ENCODE peak calls at places on chromosomes 13 and 19, in eight cellular contexts. Q is AG04449; C is cardiac fibroblast; M is mesendoderm; S is mucosa of descending colon; E is NCI-H2107; X is activated T-cell treated with anti-CD3 and anti-CD28 coated beads, Interleukin-2, amount 50 U/mL, for 72 hours; T is HTR-8/SVneo. F is an unnamed sample.

GRCh38 chr19:38975214-38975860 is at the start of gene FBXO17:
- DNase-seq in Q (no peak), C (peak; percentile 69), M (peak; percentile 72), S (peak; percentile 42), E (no peak), X (no peak), T (peak; percentile 67), F (no peak)

GRCh38 chr19:47446534-47447469 is 24.9 kb downstream of the SLC8A2 start:
- DNase-seq in Q (no peak), C (peak; percentile 18), M (peak; percentile 83), S (peak; percentile 63), E (no peak), X (peak; percentile 61), T (no peak), F (peak; percentile 61)

GRCh38 chr13:29454931-29455481 is 140.5 kb downstream of the SLC7A1 start:
- DNase-seq in Q (no peak), C (peak; percentile 40), M (peak; percentile 53), S (no peak), E (no peak), X (peak; percentile 2), T (no peak), F (no peak)

GRCh38 chr13:101640797-101641400 is 188.4 kb downstream of the ITGBL1 start:
- DNase-seq in Q (peak; percentile 65), C (peak; percentile 89), M (no peak), S (no peak), E (no peak), X (no peak), T (peak; percentile 18), F (no peak)

GRCh38 chr13:97141564-97142005 is 80.5 kb upstream of the MBNL2 start:
- DNase-seq in Q (peak; percentile 45), C (peak; percentile 89), M (peak; percentile 97), S (peak; percentile 76), E (peak; percentile 17), X (peak; percentile 37), T (peak; percentile 75), F (peak; percentile 43)

GRCh38 chr19:4970558-4971423 is 1.9 kb downstream of the KDM4B start:
- DNase-seq in Q (no peak), C (peak; percentile 37), M (peak; percentile 33), S (peak; percentile 64), E (no peak), X (peak; percentile 11), T (no peak), F (no peak)

GRCh38 chr13:54658771-54659170 is 1630.2 kb downstream of the OLFM4 start:
- DNase-seq in Q (no peak), C (no peak), M (no peak), S (no peak), E (no peak), X (no peak), T (no peak), F (no peak)

GRCh38 chr19:43367822-43368221 is 14.3 kb downstream of the CD177 start:
- DNase-seq in Q (no peak), C (no peak), M (no peak), S (no peak), E (no peak), X (no peak), T (no peak), F (no peak)

GRCh38 chr19:35052599-35053190 is 11.2 kb downstream of the HPN start:
- DNase-seq in Q (no peak), C (no peak), M (no peak), S (no peak), E (no peak), X (no peak), T (no peak), F (no peak)

GRCh38 chr19:18227781-18228271 is 1.6 kb upstream of the PDE4C start:
- DNase-seq in Q (no peak), C (no peak), M (no peak), S (no peak), E (no peak), X (no peak), T (no peak), F (no peak)

GRCh38 chr13:43316997-43317396 is 293.6 kb downstream of the DNAJC15 start:
- DNase-seq in Q (no peak), C (peak; percentile 72), M (peak; percentile 12), S (peak; percentile 25), E (no peak), X (no peak), T (peak; percentile 28), F (no peak)

GRCh38 chr13:104898484-104898883 is 1637.0 kb downstream of the EFNB2 start:
- DNase-seq in Q (no peak), C (no peak), M (no peak), S (no peak), E (no peak), X (no peak), T (no peak), F (no peak)

GRCh38 chr13:102422690-102423089 is 20.8 kb upstream of the FGF14 start:
- DNase-seq in Q (no peak), C (no peak), M (no peak), S (no peak), E (no peak), X (no peak), T (no peak), F (no peak)

GRCh38 chr13:71759506-71760225 is 107.3 kb downstream of the DACH1 start:
- DNase-seq in Q (no peak), C (no peak), M (peak; percentile 27), S (no peak), E (no peak), X (no peak), T (no peak), F (no peak)

GRCh38 chr19:9621156-9622037 is at the start of gene ZNF561:
- DNase-seq in Q (peak; percentile 52), C (peak; percentile 91), M (peak; percentile 91), S (peak; percentile 88), E (peak; percentile 36), X (peak; percentile 90), T (peak; percentile 84), F (peak; percentile 92)

GRCh38 chr13:48585456-48585840 is 52.6 kb upstream of the RCBTB2 start:
- DNase-seq in Q (no peak), C (peak; percentile 41), M (no peak), S (no peak), E (no peak), X (no peak), T (peak; percentile 10), F (no peak)

GRCh38 chr19:8576273-8576993 is 809 bp downstream of the MYO1F start:
- DNase-seq in Q (no peak), C (no peak), M (no peak), S (no peak), E (no peak), X (peak; percentile 29), T (no peak), F (peak; percentile 77)

GRCh38 chr19:55117063-55117635 is 288 bp downstream of the PPP1R12C start:
- DNase-seq in Q (no peak), C (no peak), M (no peak), S (peak; percentile 68), E (no peak), X (no peak), T (no peak), F (peak; percentile 56)

GRCh38 chr13:104436555-104436954 is 1370.3 kb upstream of the SLC10A2 start:
- DNase-seq in Q (no peak), C (no peak), M (no peak), S (no peak), E (no peak), X (no peak), T (no peak), F (no peak)

GRCh38 chr19:58439576-58440554 is at the start of gene ZNF132:
- DNase-seq in Q (peak; percentile 98), C (peak; percentile 100), M (peak; percentile 100), S (peak; percentile 92), E (no peak), X (peak; percentile 96), T (peak; percentile 96), F (peak; percentile 99)

GRCh38 chr13:42707003-42707402 is 74.4 kb upstream of the FAM216B start:
- DNase-seq in Q (no peak), C (no peak), M (no peak), S (no peak), E (no peak), X (no peak), T (no peak), F (no peak)

GRCh38 chr19:1362385-1363257 is 21.1 kb upstream of the NDUFS7 start:
- DNase-seq in Q (no peak), C (no peak), M (no peak), S (no peak), E (no peak), X (no peak), T (no peak), F (no peak)

GRCh38 chr19:45164577-45165335 is 4.0 kb upstream of the NKPD1 start:
- DNase-seq in Q (peak; percentile 10), C (peak; percentile 67), M (peak; percentile 87), S (peak; percentile 75), E (no peak), X (peak; percentile 76), T (no peak), F (peak; percentile 78)

GRCh38 chr19:34988119-34988518 is 12.0 kb upstream of the GRAMD1A start:
- DNase-seq in Q (no peak), C (no peak), M (no peak), S (no peak), E (no peak), X (no peak), T (no peak), F (no peak)

GRCh38 chr19:14168259-14168972 is 32.0 kb upstream of the ASF1B start:
- DNase-seq in Q (no peak), C (no peak), M (no peak), S (no peak), E (no peak), X (no peak), T (no peak), F (no peak)

GRCh38 chr19:58570770-58571574 is 2.2 kb downstream of the MZF1 start:
- DNase-seq in Q (no peak), C (no peak), M (no peak), S (peak; percentile 35), E (no peak), X (no peak), T (no peak), F (peak; percentile 39)

GRCh38 chr13:23753523-23753922 is 135.7 kb downstream of the MIPEP start:
- DNase-seq in Q (no peak), C (peak; percentile 75), M (peak; percentile 47), S (no peak), E (no peak), X (no peak), T (no peak), F (no peak)

GRCh38 chr13:75785130-75785529 is 149.0 kb downstream of the LMO7 start:
- DNase-seq in Q (no peak), C (peak; percentile 77), M (no peak), S (no peak), E (no peak), X (no peak), T (no peak), F (no peak)

GRCh38 chr13:35630551-35631275 is 154.2 kb upstream of the MAB21L1 start:
- DNase-seq in Q (peak; percentile 33), C (peak; percentile 66), M (peak; percentile 94), S (no peak), E (no peak), X (no peak), T (peak; percentile 12), F (no peak)

GRCh38 chr13:28794370-28794769 is 25.8 kb upstream of the MTUS2 start:
- DNase-seq in Q (no peak), C (no peak), M (no peak), S (no peak), E (no peak), X (no peak), T (no peak), F (no peak)

GRCh38 chr13:28355822-28356371 is 139.0 kb downstream of the FLT1 start:
- DNase-seq in Q (peak; percentile 89), C (peak; percentile 93), M (peak; percentile 62), S (no peak), E (no peak), X (peak; percentile 29), T (no peak), F (peak; percentile 61)

GRCh38 chr13:65553328-65553727 is 1676.8 kb downstream of the PCDH9 start:
- DNase-seq in Q (no peak), C (no peak), M (no peak), S (no peak), E (no peak), X (no peak), T (no peak), F (no peak)

F was measured in activated CD8-positive, alpha-beta memory T cell treated with anti-CD3 and anti-CD28 coated beads, Interleukin-2, amount 10 ng/mL, durations not matched to agents 7 days and 5 days.